ENCODE peak calls at places on chromosome 6, in five cellular contexts. N is activated naive CD4-positive, alpha-beta T cell treated with Interleukin-2 at 50 U/mL for 16 hours; U is Daoy; Q is neural crest cell; C is psoas muscle. O is an unnamed sample.

GRCh38 chr6:89591745-89592144 is 46.8 kb downstream of the LYRM2 start:
- DNase-seq in N (no peak), U (no peak), Q (no peak), C (no peak), O (no peak)

GRCh38 chr6:161169690-161170089 is 104.2 kb downstream of the AGPAT4 start:
- DNase-seq in N (no peak), U (peak), Q (no peak), C (no peak), O (peak)

GRCh38 chr6:106560966-106561740 is 68.1 kb downstream of the RTN4IP1 start:
- DNase-seq in N (no peak), U (peak), Q (no peak), C (no peak), O (peak)

GRCh38 chr6:131061041-131061770 is 1.8 kb downstream of the EPB41L2 start:
- DNase-seq in N (no peak), U (no peak), Q (no peak), C (no peak), O (peak)

GRCh38 chr6:161319231-161319630 is 45.4 kb upstream of the AGPAT4 start:
- DNase-seq in N (no peak), U (no peak), Q (peak), C (no peak), O (no peak)

GRCh38 chr6:2714359-2714895 is 36.3 kb downstream of the MYLK4 start:
- DNase-seq in N (no peak), U (peak), Q (no peak), C (no peak), O (peak)

GRCh38 chr6:3208096-3208774 is 19.2 kb downstream of the TUBB2B start:
- DNase-seq in N (no peak), U (peak), Q (no peak), C (no peak), O (peak)

GRCh38 chr6:34055223-34055933 is 90.5 kb downstream of the GRM4 start:
- DNase-seq in N (peak), U (peak), Q (peak), C (peak), O (peak)

GRCh38 chr6:130161627-130162404 is 60.9 kb downstream of the SAMD3 start:
- DNase-seq in N (no peak), U (no peak), Q (no peak), C (no peak), O (no peak)

O was measured in HT1080.